ENCODE peak calls at places on chromosome 4, in four cellular contexts. Q is colonic mucosa, K is GM10248, G is fibroblast of villous mesenchyme. T is an unnamed sample.
A peak's percentile ranks its signal among the peaks of the same experiment; 100 is the strongest.

GRCh38 chr4:78040431-78040830 is 16.7 kb upstream of the FRAS1 start:
- DNase-seq in K (no peak), Q (no peak), G (no peak), T (no peak)

GRCh38 chr4:150217804-150218203 is 139.6 kb downstream of the DCLK2 start:
- DNase-seq in K (no peak), G (no peak), Q (no peak), T (no peak)

GRCh38 chr4:7156273-7157139 is 35.8 kb upstream of the SORCS2 start:
- DNase-seq in K (no peak), G (peak; percentile 19), Q (peak; percentile 17), T (no peak)

GRCh38 chr4:25258980-25259578 is 25.2 kb downstream of the PI4K2B start:
- DNase-seq in Q (no peak), G (no peak), K (no peak), T (no peak)

GRCh38 chr4:8185280-8185679 is 13.8 kb upstream of the SH3TC1 start:
- DNase-seq in Q (no peak), G (peak; percentile 64), K (no peak), T (no peak)

GRCh38 chr4:3403104-3403906 is 38.5 kb upstream of the HGFAC start:
- DNase-seq in Q (no peak), K (no peak), G (no peak), T (no peak)

GRCh38 chr4:147378780-147379179 is 102.1 kb upstream of the EDNRA start:
- DNase-seq in G (no peak), K (no peak), Q (no peak), T (no peak)

GRCh38 chr4:6963139-6963611 is 53.5 kb downstream of the TBC1D14 start:
- DNase-seq in G (peak; percentile 32), K (peak; percentile 44), Q (no peak), T (no peak)

GRCh38 chr4:109820563-109820962 is 5.0 kb downstream of the GAR1 start:
- DNase-seq in K (no peak), G (no peak), Q (no peak), T (no peak)

GRCh38 chr4:123659262-123659661 is 262.7 kb downstream of the SPRY1 start:
- DNase-seq in G (peak; percentile 81), K (no peak), Q (no peak), T (no peak)

GRCh38 chr4:123661080-123661737 is 264.6 kb downstream of the SPRY1 start:
- DNase-seq in Q (no peak), K (no peak), G (peak; percentile 36), T (no peak)

GRCh38 chr4:123662827-123663226 is 266.2 kb downstream of the SPRY1 start:
- DNase-seq in Q (no peak), K (no peak), G (no peak), T (no peak)

DNA sequence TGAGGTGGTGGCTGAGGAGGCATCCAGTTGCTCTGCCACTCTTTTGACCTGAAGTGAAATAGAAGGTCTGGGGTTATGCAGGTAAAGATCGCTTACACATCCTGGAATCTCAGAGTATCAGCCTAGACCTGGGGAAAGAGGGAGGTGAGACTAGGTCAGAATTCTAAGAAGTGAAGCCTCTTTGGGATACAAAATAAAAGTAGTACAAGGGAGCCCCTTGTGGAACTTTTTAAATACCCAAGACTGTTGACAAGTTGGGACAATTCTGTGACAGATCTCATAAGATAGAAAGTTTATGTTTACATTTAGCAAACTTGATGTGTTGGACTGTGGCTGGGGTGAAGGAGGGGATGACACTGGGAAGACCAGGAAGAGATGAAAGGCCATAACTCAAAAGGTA is 263.2 kb downstream of the SPRY1 start:
- DNase-seq in K (no peak), G (peak; percentile 32), Q (no peak), T (no peak)
- TF ChIP-seq CTCF in K (peak; percentile 22), G (peak; percentile 31), Q (peak; percentile 17), T (peak; percentile 41)

DNA sequence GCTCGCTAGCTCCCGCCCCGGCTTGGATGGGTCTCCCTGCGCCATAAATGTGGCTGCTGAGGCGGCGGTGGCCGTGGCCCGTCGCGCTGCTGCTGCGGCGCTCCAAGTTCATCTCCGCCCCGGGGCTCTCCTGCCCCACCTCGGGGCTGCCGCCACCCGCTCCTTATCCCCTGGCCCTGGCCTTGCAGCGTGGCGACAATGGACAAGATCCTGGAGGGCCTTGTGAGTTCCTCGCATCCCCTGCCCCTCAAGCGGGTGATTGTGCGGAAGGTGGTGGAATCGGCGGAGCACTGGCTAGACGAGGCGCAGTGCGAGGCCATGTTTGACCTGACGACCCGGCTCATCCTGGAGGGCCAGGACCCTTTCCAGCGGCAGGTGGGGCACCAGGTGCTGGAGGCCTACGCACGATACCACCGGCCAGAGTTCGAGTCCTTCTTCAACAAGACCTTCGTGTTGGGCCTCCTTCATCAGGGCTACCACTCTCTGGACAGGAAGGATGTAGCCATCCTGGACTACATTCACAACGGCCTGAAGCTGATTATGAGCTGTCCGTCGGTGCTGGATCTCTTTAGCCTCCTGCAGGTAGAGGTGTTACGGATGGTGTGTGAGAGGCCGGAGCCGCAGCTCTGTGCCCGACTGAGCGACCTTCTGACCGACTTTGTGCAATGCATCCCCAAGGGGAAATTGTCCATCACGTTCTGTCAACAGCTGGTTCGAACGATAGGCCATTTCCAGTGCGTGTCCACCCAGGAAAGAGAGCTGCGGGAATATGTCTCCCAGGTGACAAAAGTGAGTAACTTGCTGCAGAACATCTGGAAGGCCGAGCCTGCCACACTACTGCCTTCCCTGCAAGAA is 763 bp downstream of the USP38 start:
- DNase-seq in Q (peak; percentile 44), G (no peak), K (peak; percentile 10), T (peak; percentile 31)
- TF ChIP-seq CTCF in Q (no peak), G (no peak), K (no peak), T (no peak)

DNA sequence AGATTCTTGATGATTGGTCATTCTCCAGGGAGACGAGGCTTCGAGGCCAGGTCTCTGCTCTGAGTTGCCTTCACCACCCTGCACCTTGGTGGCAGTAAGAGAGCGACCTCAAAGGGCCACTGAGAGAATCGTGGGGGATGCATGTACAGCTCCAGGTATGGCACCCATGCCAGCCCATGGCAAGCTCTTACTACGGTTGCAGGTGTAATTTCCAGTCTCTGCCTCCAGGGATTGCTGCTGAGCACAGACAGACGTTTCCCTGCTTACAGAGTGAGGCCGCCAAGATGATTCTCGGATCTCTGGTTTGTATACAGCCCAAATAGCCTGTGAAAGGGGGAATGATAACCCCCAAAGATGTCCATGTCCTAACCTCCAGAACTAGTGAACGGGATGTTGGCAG is 16.3 kb upstream of the DRD5 start:
- DNase-seq in K (peak; percentile 32), G (no peak), Q (peak; percentile 44), T (peak; percentile 18)
- TF ChIP-seq CTCF in K (peak; percentile 23), G (peak; percentile 8), Q (peak; percentile 61), T (peak; percentile 15)

GRCh38 chr4:119152741-119153140 is 17.1 kb downstream of the MYOZ2 start:
- DNase-seq in G (peak; percentile 54), K (no peak), Q (no peak), T (no peak)

GRCh38 chr4:119149110-119149509 is 13.5 kb downstream of the MYOZ2 start:
- DNase-seq in Q (no peak), G (peak; percentile 13), K (no peak), T (no peak)

GRCh38 chr4:119151161-119151560 is 15.5 kb downstream of the MYOZ2 start:
- DNase-seq in G (no peak), K (no peak), Q (no peak), T (peak; percentile 49)
- TF ChIP-seq CTCF in G (no peak), K (no peak), Q (no peak), T (no peak)

DNA sequence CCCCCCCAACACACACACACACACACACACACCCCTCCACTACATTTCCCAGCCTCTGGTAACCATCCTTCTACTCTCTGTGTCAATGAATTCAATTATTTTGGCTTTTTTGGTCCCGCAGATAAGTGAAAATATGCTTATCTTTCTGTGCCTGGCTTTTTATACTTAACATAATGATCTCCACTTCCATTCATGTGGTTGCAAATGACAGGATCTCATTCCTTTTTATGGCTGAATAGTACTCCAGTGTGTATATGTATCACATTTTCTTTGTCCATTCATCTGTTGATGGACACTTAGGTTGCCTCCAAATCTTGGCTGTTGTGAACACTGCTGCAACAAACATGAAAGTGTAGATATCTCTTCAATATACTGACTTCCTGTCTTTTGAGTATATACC is 59.8 kb downstream of the PDLIM5 start:
- DNase-seq in G (no peak), K (no peak), Q (no peak), T (no peak)
- TF ChIP-seq CTCF in G (no peak), K (no peak), Q (no peak), T (no peak)

GRCh38 chr4:186167605-186168004 is 23.8 kb upstream of the CYP4V2 start:
- DNase-seq in G (no peak), Q (no peak), K (no peak), T (no peak)

GRCh38 chr4:186170966-186171365 is 20.4 kb upstream of the CYP4V2 start:
- DNase-seq in Q (no peak), G (no peak), K (no peak), T (no peak)

GRCh38 chr4:186168750-186169149 is 22.6 kb upstream of the CYP4V2 start:
- DNase-seq in K (no peak), Q (no peak), G (no peak), T (no peak)

GRCh38 chr4:186169942-186170802 is 21.2 kb upstream of the CYP4V2 start:
- DNase-seq in Q (no peak), G (no peak), K (no peak), T (no peak)

GRCh38 chr4:186169333-186169941 is 21.9 kb upstream of the CYP4V2 start:
- DNase-seq in K (no peak), Q (no peak), G (no peak), T (no peak)
- TF ChIP-seq CTCF in K (no peak), Q (no peak), G (no peak), T (no peak)

GRCh38 chr4:53682908-53683307 is 91.6 kb upstream of the LNX1 start:
- DNase-seq in G (no peak), K (no peak), Q (no peak), T (no peak)
- TF ChIP-seq CTCF in G (no peak), K (no peak), Q (no peak), T (no peak)

DNA sequence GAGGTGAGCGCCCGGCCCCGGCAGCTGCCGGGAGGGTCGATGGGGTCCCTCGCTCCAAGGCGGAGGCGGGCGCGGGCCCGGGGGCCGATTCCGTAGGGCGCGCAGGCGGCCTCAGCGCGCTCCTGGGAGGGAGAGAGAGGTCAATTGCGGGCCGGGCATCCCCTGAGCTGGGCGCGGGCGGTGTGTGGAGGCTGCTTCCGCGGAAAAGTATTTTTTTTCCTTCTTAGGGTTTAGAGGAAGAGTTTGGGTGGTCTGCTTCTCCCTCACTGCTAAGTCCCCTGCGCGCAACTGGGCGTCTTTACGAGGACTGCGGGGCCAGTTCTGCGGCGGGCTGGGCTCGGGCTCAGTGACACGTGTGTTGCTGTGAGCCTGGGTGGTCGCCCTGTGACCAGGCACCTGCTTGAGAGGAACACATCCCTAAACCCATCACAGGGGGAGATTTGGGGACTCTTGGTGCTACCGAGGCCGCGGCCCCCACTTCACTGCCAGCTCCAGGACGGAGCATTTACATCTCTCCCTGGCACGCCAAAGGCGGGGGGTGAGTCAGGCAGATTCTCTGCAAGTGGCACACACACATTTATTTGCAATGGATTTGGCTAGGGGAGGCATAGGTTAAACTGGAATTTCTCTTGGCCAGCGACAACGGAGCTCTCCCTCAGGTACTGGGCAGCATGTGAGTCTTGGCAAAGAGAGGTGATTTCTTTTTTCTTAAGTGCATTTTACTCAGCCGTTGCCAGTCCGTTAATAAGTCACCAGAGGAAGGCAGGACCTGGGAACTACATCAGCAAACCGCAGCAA is 151.2 kb upstream of the SLC4A4 start:
- DNase-seq in K (peak; percentile 26), Q (peak; percentile 66), G (no peak), T (peak; percentile 61)
- TF ChIP-seq CTCF in K (no peak), Q (no peak), G (no peak), T (no peak)

T was measured in body of pancreas.